ENCODE peak calls at places on chromosomes 12 and 14, in seven cellular contexts. R is NCI-H69, D is NCI-H524 treated with DMSO at 0.1 percent for 48 hours, V is HT-29, U is uterus, S is progenitor cell of endocrine pancreas, E is T-helper 17 cell. Y is an unnamed sample.

GRCh38 chr14:34325493-34325892 is 136.5 kb downstream of the SPTSSA start:
- DNase-seq in R (no peak), D (no peak), V (no peak), U (no peak), S (no peak), E (no peak), Y (no peak)

GRCh38 chr12:69107541-69107940 is 131.8 kb upstream of the CPSF6 start:
- DNase-seq in R (no peak), D (no peak), V (no peak), U (no peak), S (no peak), E (no peak), Y (no peak)

GRCh38 chr14:42222924-42223471 is 616.3 kb downstream of the LRFN5 start:
- DNase-seq in R (peak; percentile 86), D (peak; percentile 100), V (no peak), U (no peak), S (no peak), E (no peak), Y (peak; percentile 11)

GRCh38 chr14:104660597-104660996 is 28.8 kb upstream of the INF2 start:
- DNase-seq in R (no peak), D (no peak), V (no peak), U (no peak), S (no peak), E (no peak), Y (no peak)

GRCh38 chr14:22220427-22220826 is 368.6 kb downstream of the DAD1 start:
- DNase-seq in R (no peak), D (no peak), V (no peak), U (no peak), S (no peak), E (no peak), Y (peak; percentile 19)

GRCh38 chr12:107318554-107318803 is 225.1 kb upstream of the CRY1 start:
- DNase-seq in R (no peak), D (no peak), V (peak; percentile 40), U (no peak), S (no peak), E (no peak), Y (no peak)

GRCh38 chr14:104223101-104223809 is 84.9 kb downstream of the KIF26A start:
- DNase-seq in R (peak; percentile 94), D (peak; percentile 64), V (no peak), U (no peak), S (no peak), E (no peak), Y (peak; percentile 67)

GRCh38 chr12:113425960-113426453 is 3.8 kb downstream of the SDSL start:
- DNase-seq in R (no peak), D (no peak), V (no peak), U (no peak), S (no peak), E (no peak), Y (no peak)

GRCh38 chr12:122963928-122964240 is 2.4 kb downstream of the ABCB9 start:
- DNase-seq in R (peak; percentile 41), D (no peak), V (no peak), U (peak; percentile 59), S (no peak), E (no peak), Y (no peak)

GRCh38 chr12:133010657-133011297 is 24.6 kb downstream of the ZNF26 start:
- DNase-seq in R (no peak), D (no peak), V (no peak), U (no peak), S (no peak), E (no peak), Y (no peak)

GRCh38 chr12:53232641-53233538 is 881 bp upstream of the RARG start:
- DNase-seq in R (peak; percentile 58), D (no peak), V (peak; percentile 69), U (no peak), S (no peak), E (peak; percentile 38), Y (peak; percentile 72)

GRCh38 chr14:76644875-76645518 is 116.3 kb upstream of the VASH1 start:
- DNase-seq in R (peak; percentile 85), D (no peak), V (peak; percentile 30), U (no peak), S (peak; percentile 55), E (no peak), Y (peak; percentile 74)

Y was measured in hepatocyte.